ENCODE peak calls at places on chromosomes 7 and 10, in eight cellular contexts. F, X, Q, B, U, A, G and E are unnamed samples.

GRCh38 chr7:143434660-143435059 is 8.6 kb upstream of the TAS2R60 start:
- DNase-seq in F (no peak), X (peak; percentile 58), Q (no peak), B (no peak), U (peak; percentile 19), A (no peak), G (no peak), E (no peak)

GRCh38 chr10:18501610-18502009 is 149.8 kb downstream of the NSUN6 start:
- DNase-seq in F (no peak), X (no peak), Q (no peak), B (no peak), U (no peak), A (no peak), G (no peak), E (no peak)

GRCh38 chr10:76035010-76035727 is 603.7 kb downstream of the LRMDA start:
- DNase-seq in F (no peak), X (no peak), Q (no peak), B (no peak), U (no peak), A (peak; percentile 37), G (no peak), E (no peak)

GRCh38 chr7:80781561-80781979 is 137.3 kb downstream of the SEMA3C start:
- DNase-seq in F (no peak), X (peak; percentile 35), Q (peak; percentile 81), B (no peak), U (peak; percentile 96), A (peak; percentile 12), G (no peak), E (peak; percentile 52)

GRCh38 chr10:101222683-101223273 is 6.5 kb downstream of the LBX1 start:
- DNase-seq in F (no peak), X (no peak), Q (no peak), B (peak; percentile 85), U (no peak), A (no peak), G (no peak), E (no peak)

GRCh38 chr7:156238366-156239133 is 402.0 kb upstream of the RNF32 start:
- DNase-seq in F (no peak), X (no peak), Q (no peak), B (no peak), U (no peak), A (no peak), G (no peak), E (no peak)

GRCh38 chr7:66146701-66147100 is 32.1 kb downstream of the CRCP start:
- DNase-seq in F (no peak), X (no peak), Q (no peak), B (no peak), U (peak; percentile 39), A (no peak), G (no peak), E (no peak)

GRCh38 chr10:76881477-76882220 is 756.0 kb downstream of the KCNMA1 start:
- DNase-seq in F (no peak), X (no peak), Q (no peak), B (no peak), U (peak; percentile 2), A (no peak), G (no peak), E (no peak)

GRCh38 chr7:110541962-110542361 is 549.0 kb upstream of the LRRN3 start:
- DNase-seq in F (peak; percentile 59), X (no peak), Q (no peak), B (no peak), U (peak; percentile 31), A (no peak), G (no peak), E (peak; percentile 26)

GRCh38 chr7:28041508-28042314 is 138.9 kb downstream of the JAZF1 start:
- DNase-seq in F (peak; percentile 92), X (no peak), Q (peak; percentile 54), B (no peak), U (peak; percentile 71), A (no peak), G (no peak), E (no peak)

GRCh38 chr10:48418189-48418588 is 111.7 kb downstream of the MAPK8 start:
- DNase-seq in F (no peak), X (no peak), Q (no peak), B (no peak), U (no peak), A (no peak), G (no peak), E (no peak)

GRCh38 chr7:55307123-55307916 is 57.8 kb upstream of the LANCL2 start:
- DNase-seq in F (no peak), X (no peak), Q (no peak), B (no peak), U (no peak), A (peak; percentile 13), G (no peak), E (no peak)

GRCh38 chr7:44114586-44115310 is 8.6 kb downstream of the POLD2 start:
- DNase-seq in F (no peak), X (peak; percentile 69), Q (no peak), B (no peak), U (no peak), A (no peak), G (no peak), E (no peak)

GRCh38 chr10:93380043-93380565 is 102.0 kb downstream of the MYOF start:
- DNase-seq in F (no peak), X (no peak), Q (no peak), B (no peak), U (no peak), A (no peak), G (no peak), E (no peak)

GRCh38 chr7:15476101-15476918 is 85.5 kb downstream of the AGMO start:
- DNase-seq in F (no peak), X (no peak), Q (no peak), B (no peak), U (no peak), A (no peak), G (no peak), E (no peak)

GRCh38 chr10:78772986-78773530 is 295.7 kb upstream of the ZMIZ1 start:
- DNase-seq in F (no peak), X (no peak), Q (no peak), B (no peak), U (no peak), A (no peak), G (no peak), E (no peak)

GRCh38 chr10:12466701-12467100 is 117.4 kb downstream of the CAMK1D start:
- DNase-seq in F (no peak), X (no peak), Q (no peak), B (no peak), U (no peak), A (no peak), G (no peak), E (no peak)

GRCh38 chr10:29157321-29157720 is 131.5 kb upstream of the LYZL1 start:
- DNase-seq in F (no peak), X (no peak), Q (peak; percentile 8), B (no peak), U (no peak), A (no peak), G (no peak), E (no peak)

GRCh38 chr7:76023002-76023401 is 24.8 kb downstream of the STYXL1 start:
- DNase-seq in F (no peak), X (no peak), Q (no peak), B (no peak), U (no peak), A (no peak), G (no peak), E (no peak)

GRCh38 chr7:13069832-13070231 is 382.4 kb downstream of the ARL4A start:
- DNase-seq in F (no peak), X (no peak), Q (no peak), B (no peak), U (no peak), A (no peak), G (no peak), E (no peak)

GRCh38 chr7:135923700-135924261 is 53.4 kb downstream of the MTPN start:
- DNase-seq in F (peak; percentile 67), X (no peak), Q (peak; percentile 37), B (no peak), U (peak; percentile 93), A (no peak), G (no peak), E (peak; percentile 51)

GRCh38 chr10:129894721-129895120 is 69.4 kb downstream of the EBF3 start:
- DNase-seq in F (no peak), X (no peak), Q (no peak), B (no peak), U (no peak), A (no peak), G (no peak), E (no peak)
- TF ChIP-seq CTCF in F (no peak), X (no peak), Q (no peak), B (no peak), U (no peak), A (no peak), G (no peak), E (no peak)

DNA sequence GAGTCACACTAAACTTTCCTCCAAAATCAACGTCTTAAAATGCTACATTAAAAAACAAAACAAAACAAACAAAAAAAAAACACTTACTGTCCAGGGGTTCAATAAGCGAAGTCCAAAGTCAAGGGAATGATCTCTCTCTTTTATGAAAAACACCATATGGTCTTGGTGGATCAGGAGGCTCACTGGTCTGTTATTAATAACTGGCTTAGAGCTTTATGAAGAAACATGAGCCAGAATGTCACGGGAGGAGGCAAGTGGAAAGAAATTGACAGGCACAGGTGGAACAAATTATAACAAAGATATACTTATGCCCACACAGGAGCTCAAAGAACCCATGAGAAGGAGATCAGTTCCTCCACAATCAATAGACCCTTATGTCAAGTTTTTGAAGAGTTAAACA is at the start of gene MRLN:
- DNase-seq in F (no peak), X (no peak), Q (no peak), B (no peak), U (no peak), A (no peak), G (no peak), E (no peak)
- H3K4me3 ChIP-seq in F (no peak within 1 kb of the TSS), X (no peak within 1 kb of the TSS), Q (no peak within 1 kb of the TSS), B (no peak within 1 kb of the TSS), U (no peak within 1 kb of the TSS), A (no peak within 1 kb of the TSS), G (no peak within 1 kb of the TSS), E (no peak within 1 kb of the TSS)

GRCh38 chr10:72045586-72045985 is 42.8 kb downstream of the SPOCK2 start:
- DNase-seq in F (no peak), X (no peak), Q (no peak), B (no peak), U (no peak), A (no peak), G (no peak), E (no peak)

GRCh38 chr10:72043016-72043834 is 45.1 kb downstream of the SPOCK2 start:
- DNase-seq in F (no peak), X (no peak), Q (no peak), B (no peak), U (no peak), A (no peak), G (no peak), E (peak; percentile 45)

GRCh38 chr10:72048450-72049124 is 39.8 kb downstream of the SPOCK2 start:
- DNase-seq in F (peak; percentile 53), X (peak; percentile 91), Q (peak; percentile 92), B (peak; percentile 94), U (peak; percentile 91), A (peak; percentile 94), G (peak; percentile 82), E (peak; percentile 62)

GRCh38 chr10:72041491-72041890 is 46.9 kb downstream of the SPOCK2 start:
- DNase-seq in F (no peak), X (no peak), Q (no peak), B (no peak), U (no peak), A (no peak), G (no peak), E (no peak)

GRCh38 chr10:72044417-72045041 is 43.8 kb downstream of the SPOCK2 start:
- DNase-seq in F (no peak), X (peak; percentile 42), Q (peak; percentile 32), B (no peak), U (no peak), A (no peak), G (no peak), E (peak; percentile 25)
- TF ChIP-seq CTCF in F (peak; percentile 35), X (peak; percentile 75), Q (peak; percentile 29), B (peak; percentile 14), U (peak; percentile 71), A (peak; percentile 30), G (no peak), E (peak; percentile 72)

GRCh38 chr10:119211625-119212441 is 4.5 kb downstream of the GRK5 start:
- DNase-seq in F (no peak), X (no peak), Q (no peak), B (no peak), U (peak; percentile 32), A (peak; percentile 8), G (no peak), E (no peak)
- H3K4me3 ChIP-seq in F (no peak overlapping the region), X (peak overlapping the region; percentile 97), Q (no peak overlapping the region), B (no peak overlapping the region), U (no peak overlapping the region), A (no peak overlapping the region), G (peak overlapping the region; percentile 2), E (no peak overlapping the region)